ENCODE peak calls at places on chromosomes 5 and 9, in eight cellular contexts. W is substantia nigra; V is fibroblast of the aortic adventitia; S is COR-L47; Z is ureter; F is stimulated activated CD4-positive, alpha-beta T cell treated with anti-CD3 and anti-CD28 coated beads, Interleukin-1b, Interleukin-23, amount 100 ng/mL, for 24 hours; B is H4; E is PC-3. G is an unnamed sample.

GRCh38 chr9:6658628-6659353 is 13.3 kb upstream of the GLDC start:
- DNase-seq in W (no peak), V (no peak), S (no peak), Z (no peak), F (no peak), B (no peak), E (no peak), G (no peak)

GRCh38 chr5:169577966-169578365 is 5.6 kb upstream of the SPDL1 start:
- DNase-seq in W (no peak), V (peak; percentile 87), S (no peak), Z (no peak), F (no peak), B (peak; percentile 17), E (peak; percentile 54), G (no peak)

GRCh38 chr5:40332945-40333344 is 346.8 kb upstream of the PTGER4 start:
- DNase-seq in W (no peak), V (peak; percentile 15), S (no peak), Z (no peak), F (no peak), B (no peak), E (peak; percentile 60), G (no peak)

GRCh38 chr5:139426222-139426885 is 13.0 kb downstream of the DNAJC18 start:
- DNase-seq in W (no peak), V (no peak), S (no peak), Z (no peak), F (no peak), B (no peak), E (peak; percentile 4), G (no peak)

GRCh38 chr9:84556556-84556955 is 113.0 kb upstream of the NTRK2 start:
- DNase-seq in W (no peak), V (no peak), S (no peak), Z (no peak), F (no peak), B (no peak), E (no peak), G (no peak)

GRCh38 chr9:135512904-135513303 is 8.3 kb upstream of the LCN1 start:
- DNase-seq in W (no peak), V (no peak), S (no peak), Z (peak; percentile 25), F (no peak), B (no peak), E (no peak), G (no peak)

GRCh38 chr9:81125446-81126092 is 563.8 kb downstream of the TLE1 start:
- DNase-seq in W (no peak), V (peak; percentile 6), S (no peak), Z (no peak), F (no peak), B (no peak), E (peak; percentile 87), G (no peak)

GRCh38 chr9:136007906-136008692 is 46.9 kb upstream of the UBAC1 start:
- DNase-seq in W (no peak), V (no peak), S (no peak), Z (no peak), F (no peak), B (no peak), E (peak; percentile 82), G (no peak)

GRCh38 chr5:139633295-139634027 is 14.7 kb upstream of the CXXC5 start:
- DNase-seq in W (no peak), V (peak; percentile 78), S (peak; percentile 68), Z (peak; percentile 73), F (no peak), B (peak; percentile 72), E (peak; percentile 81), G (no peak)

GRCh38 chr5:169788168-169788567 is 151.1 kb downstream of the DOCK2 start:
- DNase-seq in W (no peak), V (peak; percentile 59), S (no peak), Z (no peak), F (no peak), B (peak; percentile 35), E (peak; percentile 75), G (no peak)

GRCh38 chr9:122228906-122229837 is at the start of gene LHX6:
- DNase-seq in W (no peak), V (peak; percentile 15), S (no peak), Z (no peak), F (no peak), B (peak; percentile 31), E (peak; percentile 38), G (no peak)

GRCh38 chr5:129763651-129764050 is 15.8 kb downstream of the MINAR2 start:
- DNase-seq in W (no peak), V (no peak), S (no peak), Z (no peak), F (no peak), B (no peak), E (no peak), G (no peak)

GRCh38 chr5:59807806-59808205 is 85.7 kb downstream of the PDE4D start:
- DNase-seq in W (no peak), V (no peak), S (no peak), Z (no peak), F (no peak), B (no peak), E (no peak), G (no peak)

GRCh38 chr9:91536211-91536691 is 112.6 kb upstream of the NFIL3 start:
- DNase-seq in W (no peak), V (peak; percentile 49), S (no peak), Z (no peak), F (no peak), B (peak; percentile 74), E (peak; percentile 90), G (no peak)

GRCh38 chr5:1552469-1553255 is 28.9 kb upstream of the LPCAT1 start:
- DNase-seq in W (peak; percentile 94), V (peak; percentile 59), S (no peak), Z (peak; percentile 41), F (no peak), B (no peak), E (no peak), G (no peak)

GRCh38 chr9:94697972-94698581 is 28.4 kb upstream of the AOPEP start:
- DNase-seq in W (no peak), V (peak; percentile 69), S (no peak), Z (no peak), F (no peak), B (peak; percentile 94), E (no peak), G (no peak)

GRCh38 chr5:72170101-72170500 is 62.8 kb downstream of the MAP1B start:
- DNase-seq in W (no peak), V (peak; percentile 84), S (no peak), Z (no peak), F (no peak), B (no peak), E (no peak), G (no peak)

GRCh38 chr9:91795500-91796241 is 154.4 kb downstream of the ROR2 start:
- DNase-seq in W (no peak), V (peak; percentile 15), S (peak; percentile 39), Z (no peak), F (no peak), B (no peak), E (peak; percentile 39), G (no peak)

GRCh38 chr5:175521313-175521833 is 43.0 kb downstream of the SFXN1 start:
- DNase-seq in W (no peak), V (no peak), S (no peak), Z (no peak), F (no peak), B (no peak), E (no peak), G (no peak)

GRCh38 chr5:87541033-87541432 is 128.3 kb upstream of the CCNH start:
- DNase-seq in W (peak; percentile 43), V (peak; percentile 51), S (peak; percentile 78), Z (peak; percentile 48), F (no peak), B (peak; percentile 46), E (peak; percentile 90), G (no peak)

GRCh38 chr9:68847765-68848164 is 142.7 kb downstream of the PIP5K1B start:
- DNase-seq in W (no peak), V (no peak), S (no peak), Z (no peak), F (no peak), B (no peak), E (no peak), G (no peak)

GRCh38 chr9:127418037-127418471 is 6.1 kb upstream of the ZNF79 start:
- DNase-seq in W (no peak), V (no peak), S (no peak), Z (no peak), F (peak; percentile 39), B (no peak), E (peak; percentile 14), G (no peak)

GRCh38 chr9:83544002-83544698 is 5.9 kb upstream of the FRMD3 start:
- DNase-seq in W (no peak), V (peak; percentile 90), S (peak; percentile 76), Z (peak; percentile 48), F (no peak), B (peak; percentile 85), E (peak; percentile 75), G (no peak)

GRCh38 chr9:127027694-127028093 is 94.7 kb downstream of the ANGPTL2 start:
- DNase-seq in W (no peak), V (no peak), S (no peak), Z (no peak), F (no peak), B (no peak), E (no peak), G (no peak)

GRCh38 chr9:134165357-134166315 is 1.3 kb upstream of the RNU6ATAC start:
- DNase-seq in W (no peak), V (peak; percentile 50), S (no peak), Z (no peak), F (peak; percentile 25), B (no peak), E (no peak), G (no peak)